ENCODE peak calls at places on chromosomes 6 and 20, in five cellular contexts. R is vagina, S is IMR-90, P is ovary, T is sigmoid colon. J is an unnamed sample.

GRCh38 chr20:59217162-59217561 is 53.5 kb downstream of the ZNF831 start:
- DNase-seq in R (no peak), S (no peak), P (no peak), T (no peak), J (no peak)

GRCh38 chr20:63196756-63197470 is 19.0 kb downstream of the YTHDF1 start:
- DNase-seq in R (no peak), S (no peak), P (no peak), T (no peak), J (no peak)

GRCh38 chr20:36833275-36834020 is 42.5 kb upstream of the TLDC2 start:
- DNase-seq in R (no peak), S (peak; percentile 95), P (peak; percentile 70), T (peak; percentile 87), J (no peak)

GRCh38 chr6:117280922-117281321 is 15.6 kb downstream of the VGLL2 start:
- DNase-seq in R (no peak), S (no peak), P (no peak), T (no peak), J (no peak)

GRCh38 chr20:33812673-33813462 is 1.7 kb downstream of the CHMP4B start:
- DNase-seq in R (no peak), S (no peak), P (no peak), T (no peak), J (no peak)

GRCh38 chr20:52953020-52953419 is 19.1 kb upstream of the TSHZ2 start:
- DNase-seq in R (no peak), S (no peak), P (no peak), T (no peak), J (no peak)

GRCh38 chr20:45833883-45834796 is 541 bp downstream of the SNX21 start:
- DNase-seq in R (no peak), S (peak; percentile 49), P (peak; percentile 88), T (peak; percentile 92), J (peak; percentile 86)

GRCh38 chr20:13839421-13840092 is 54.7 kb downstream of the NDUFAF5 start:
- DNase-seq in R (no peak), S (peak; percentile 41), P (no peak), T (no peak), J (no peak)

GRCh38 chr6:108651781-108652227 is 91.1 kb downstream of the FOXO3 start:
- DNase-seq in R (no peak), S (peak; percentile 92), P (peak; percentile 29), T (peak; percentile 85), J (no peak)

GRCh38 chr6:140203611-140204553 is 829.4 kb upstream of the CITED2 start:
- DNase-seq in R (no peak), S (peak; percentile 79), P (no peak), T (no peak), J (no peak)

GRCh38 chr6:148240463-148240845 is 102.2 kb upstream of the SASH1 start:
- DNase-seq in R (no peak), S (peak; percentile 86), P (no peak), T (no peak), J (no peak)

GRCh38 chr6:20197251-20197650 is 15.0 kb downstream of the MBOAT1 start:
- DNase-seq in R (no peak), S (no peak), P (no peak), T (no peak), J (no peak)

GRCh38 chr20:36885355-36885754 is 9.4 kb downstream of the TLDC2 start:
- DNase-seq in R (no peak), S (no peak), P (no peak), T (no peak), J (no peak)

GRCh38 chr6:33692760-33693158 is 18.7 kb downstream of the UQCC2 start:
- DNase-seq in R (no peak), S (peak; percentile 7), P (no peak), T (no peak), J (no peak)

GRCh38 chr6:73207221-73207837 is 18.0 kb downstream of the KHDC1L start:
- DNase-seq in R (no peak), S (no peak), P (no peak), T (no peak), J (no peak)

GRCh38 chr6:55578537-55579363 is at the start of gene HMGCLL1:
- DNase-seq in R (no peak), S (no peak), P (no peak), T (peak; percentile 62), J (peak; percentile 71)

GRCh38 chr20:18133962-18134361 is 3.7 kb upstream of the KAT14 start:
- DNase-seq in R (no peak), S (no peak), P (no peak), T (no peak), J (no peak)

GRCh38 chr6:151475653-151476523 is 17.9 kb upstream of the CCDC170 start:
- DNase-seq in R (no peak), S (peak; percentile 59), P (peak; percentile 64), T (no peak), J (peak; percentile 69)

GRCh38 chr20:46022411-46023147 is 6.4 kb upstream of the SLC12A5 start:
- DNase-seq in R (no peak), S (peak; percentile 9), P (peak; percentile 46), T (no peak), J (peak; percentile 81)

GRCh38 chr6:151675746-151676459 is 131.6 kb upstream of the ESR1 start:
- DNase-seq in R (no peak), S (peak; percentile 4), P (no peak), T (no peak), J (peak; percentile 74)

GRCh38 chr6:5379647-5380242 is 118.4 kb downstream of the FARS2 start:
- DNase-seq in R (no peak), S (peak; percentile 44), P (no peak), T (no peak), J (no peak)

GRCh38 chr6:57267586-57268293 is 45.6 kb upstream of the RAB23 start:
- DNase-seq in R (no peak), S (peak; percentile 99), P (peak; percentile 33), T (peak; percentile 70), J (no peak)

GRCh38 chr6:41801380-41801779 is 13.9 kb downstream of the TOMM6 start:
- DNase-seq in R (no peak), S (peak; percentile 38), P (no peak), T (no peak), J (no peak)

GRCh38 chr20:38892091-38892981 is 33.9 kb upstream of the FAM83D start:
- DNase-seq in R (no peak), S (no peak), P (no peak), T (no peak), J (no peak)

GRCh38 chr6:160990847-160991410 is 640 bp upstream of the MAP3K4 start:
- DNase-seq in R (no peak), S (peak; percentile 13), P (no peak), T (no peak), J (no peak)

GRCh38 chr6:25052181-25052580 is 116.4 kb upstream of the RIPOR2 start:
- DNase-seq in R (no peak), S (no peak), P (no peak), T (no peak), J (no peak)
- H3K4me1 ChIP-seq in R (peaks cover 36% of the 10 kb centered on the region), S (peaks cover 35% of the 10 kb centered on the region), P (no peaks in the 10 kb centered on the region), T (peaks cover 33% of the 10 kb centered on the region), J (peaks cover 6% of the 10 kb centered on the region)

DNA sequence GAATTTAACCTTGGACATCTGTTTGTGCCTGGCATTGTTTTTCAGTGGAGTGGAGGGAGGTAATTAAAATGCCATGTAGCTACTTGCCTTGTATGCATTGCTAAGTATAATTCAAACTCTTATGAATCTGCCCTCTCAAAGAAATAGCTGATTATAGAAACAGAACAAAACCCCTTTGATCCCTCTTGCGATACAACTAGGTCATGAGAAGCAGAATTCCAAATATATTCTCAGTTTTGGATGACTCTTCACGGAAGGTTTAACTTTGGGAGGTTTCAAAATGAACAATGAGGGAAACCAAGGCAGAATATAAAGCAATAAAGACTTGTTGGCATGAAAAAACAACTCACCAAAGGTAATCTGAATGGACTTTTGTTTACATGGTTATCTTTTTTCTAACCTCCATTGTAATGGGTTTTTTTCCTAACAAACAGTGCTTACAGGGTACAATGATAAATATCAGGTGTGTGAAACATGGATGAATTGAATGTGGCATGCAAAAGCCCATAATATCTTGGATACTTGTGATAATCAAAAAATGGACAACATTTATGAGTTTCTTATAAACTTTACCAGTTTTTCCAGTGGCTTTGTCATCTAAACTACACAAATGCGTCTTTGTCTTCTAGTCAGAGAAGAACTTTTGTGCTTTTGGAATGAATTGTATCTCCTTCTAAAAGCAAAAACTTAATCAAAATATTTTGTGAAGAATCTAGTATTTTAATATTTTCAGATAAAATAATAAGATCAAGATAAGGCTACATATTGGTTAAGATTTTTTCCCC is 15.7 kb upstream of the HEY2 start:
- DNase-seq in R (no peak), S (no peak), P (no peak), T (no peak), J (no peak)
- H3K27ac ChIP-seq in R (no peak overlapping the region), S (no peak overlapping the region), P (no peak overlapping the region), T (no peak overlapping the region), J (no peak overlapping the region)

GRCh38 chr6:15340775-15341174 is 94.9 kb downstream of the JARID2 start:
- DNase-seq in R (no peak), S (no peak), P (no peak), T (no peak), J (no peak)
- H3K4me1 ChIP-seq in R (peaks cover 27% of the 10 kb centered on the region), S (peaks cover 13% of the 10 kb centered on the region), P (no peaks in the 10 kb centered on the region), T (no peaks in the 10 kb centered on the region), J (peaks cover 29% of the 10 kb centered on the region)

DNA sequence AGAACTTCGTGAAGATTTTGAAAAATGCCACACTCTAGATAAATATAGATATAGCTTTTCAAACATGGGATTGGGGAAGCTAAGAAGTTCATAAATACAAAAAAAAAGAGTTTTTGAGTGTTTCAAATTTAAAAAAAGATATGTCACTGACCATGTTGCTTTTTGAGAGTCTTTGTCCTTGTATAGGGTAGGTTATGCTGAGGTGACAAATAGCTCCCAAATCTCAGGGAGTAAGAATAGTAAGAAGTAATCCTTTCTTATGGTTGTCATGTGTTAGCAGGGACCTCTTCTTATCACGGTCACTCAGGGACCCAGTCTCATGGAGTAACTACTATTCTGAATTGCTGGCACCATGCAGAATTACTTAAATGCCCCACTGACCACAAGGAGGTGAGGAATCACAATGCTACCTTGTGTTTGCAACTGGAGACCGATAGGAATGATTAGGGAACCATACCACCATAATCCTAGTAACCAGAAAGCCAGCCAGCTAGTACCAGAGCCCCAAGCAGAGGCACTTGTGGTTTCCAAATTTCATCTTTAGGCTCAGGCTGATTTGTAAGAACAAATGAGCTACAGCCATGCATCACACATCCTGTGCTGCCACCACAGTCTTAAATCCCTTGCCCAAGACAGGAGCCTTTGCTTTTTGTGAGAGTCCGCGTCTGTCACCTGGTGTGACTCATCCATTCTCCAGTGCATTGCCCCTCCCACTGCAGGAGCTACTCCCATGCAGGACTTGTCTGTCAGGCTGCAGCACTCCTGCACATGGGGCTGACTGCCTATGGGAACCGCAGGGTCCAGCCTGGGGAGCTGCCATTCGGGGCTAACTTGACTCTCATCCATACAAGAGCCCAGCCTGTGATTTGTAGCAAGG is 42.4 kb upstream of the ADGRF4 start:
- DNase-seq in R (no peak), S (no peak), P (no peak), T (no peak), J (no peak)
- H3K27ac ChIP-seq in R (no peak overlapping the region), S (no peak overlapping the region), P (no peak overlapping the region), T (no peak overlapping the region), J (no peak overlapping the region)

DNA sequence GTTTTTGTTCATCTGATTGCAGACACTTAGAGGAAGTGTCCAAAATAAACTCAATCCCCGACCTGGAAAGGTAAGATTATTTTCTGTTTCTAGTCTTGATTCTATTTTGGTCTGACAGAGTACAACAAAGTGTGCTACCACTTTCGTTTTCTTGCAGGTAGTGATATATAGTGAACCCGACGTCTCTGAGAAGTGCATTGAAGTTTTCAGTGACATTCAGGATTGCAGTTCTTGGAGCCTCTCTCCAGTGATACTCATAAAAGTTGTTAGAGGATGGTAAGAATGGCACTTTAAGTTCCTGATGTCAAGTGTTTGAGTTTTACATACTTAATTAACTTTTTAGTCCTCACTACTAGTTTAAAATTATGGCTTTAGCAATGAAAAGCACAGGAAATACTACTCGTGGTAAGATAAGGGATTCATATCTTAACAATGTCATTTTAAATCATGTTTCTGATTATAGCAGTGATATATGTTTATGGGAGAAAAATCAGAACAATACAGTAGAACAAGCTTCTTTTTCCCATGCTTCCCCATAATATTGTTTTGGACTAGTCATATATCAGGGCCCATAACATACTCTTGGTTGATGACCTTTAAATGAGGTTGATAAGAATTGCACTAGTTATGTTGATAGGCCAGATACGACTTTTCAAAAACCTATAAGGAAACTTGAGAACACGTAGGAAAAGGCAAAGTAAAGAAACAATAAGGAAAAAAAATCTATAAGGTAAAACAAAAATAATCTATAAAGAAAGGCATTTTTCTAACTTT is 104.0 kb downstream of the RTN4IP1 start:
- DNase-seq in R (no peak), S (no peak), P (no peak), T (no peak), J (no peak)
- H3K4me1 ChIP-seq in R (peaks cover 27% of the 10 kb centered on the region), S (peaks cover 5% of the 10 kb centered on the region), P (no peaks in the 10 kb centered on the region), T (no peaks in the 10 kb centered on the region), J (peaks cover 19% of the 10 kb centered on the region)

J was measured in upper lobe of right lung.